ENCODE peak calls at places on chromosomes 13 and 19, in four cellular contexts. S, K, R and A are unnamed samples.
A peak's percentile ranks its signal among the peaks of the same experiment; 100 is the strongest.

GRCh38 chr13:86510792-86511191 is 711.6 kb upstream of the SLITRK6 start:
- DNase-seq in K (no peak), R (no peak), S (no peak), A (no peak)

GRCh38 chr19:7326105-7326877 is 22.4 kb upstream of the ARHGEF18 start:
- DNase-seq in R (peak; percentile 80), K (peak; percentile 71), S (peak; percentile 35), A (no peak)

GRCh38 chr13:37701306-37701705 is 102.7 kb upstream of the POSTN start:
- DNase-seq in K (no peak), S (peak; percentile 75), R (no peak), A (no peak)

GRCh38 chr19:8069116-8069973 is 16.8 kb downstream of the CCL25 start:
- DNase-seq in S (no peak), R (peak; percentile 73), K (no peak), A (no peak)

GRCh38 chr13:76854894-76855293 is 31.3 kb downstream of the KCTD12 start:
- DNase-seq in R (no peak), S (peak; percentile 49), K (no peak), A (no peak)

GRCh38 chr13:102870677-102871415 is 25.0 kb downstream of the ERCC5 start:
- DNase-seq in K (peak; percentile 43), S (peak; percentile 77), R (peak; percentile 62), A (peak; percentile 45)

GRCh38 chr13:112684041-112684440 is 5.8 kb upstream of the ATP11A start:
- DNase-seq in K (no peak), R (no peak), S (no peak), A (no peak)

GRCh38 chr19:49761625-49762311 is 1.3 kb downstream of the TSKS start:
- DNase-seq in R (no peak), K (no peak), S (peak; percentile 86), A (no peak)

GRCh38 chr19:35153701-35154534 is 617 bp upstream of the FXYD5 start:
- DNase-seq in R (peak; percentile 79), S (peak; percentile 75), K (peak; percentile 64), A (no peak)

GRCh38 chr13:37648604-37649003 is 50.0 kb upstream of the POSTN start:
- DNase-seq in K (no peak), S (peak; percentile 73), R (no peak), A (no peak)

GRCh38 chr13:79481685-79482052 is 714 bp downstream of the NDFIP2 start:
- DNase-seq in S (peak; percentile 32), R (peak; percentile 21), K (peak; percentile 3), A (no peak)

GRCh38 chr13:52010890-52011689 is at the start of gene ATP7B:
- DNase-seq in S (peak; percentile 42), R (peak; percentile 62), K (peak; percentile 21), A (no peak)

GRCh38 chr13:69856331-69856730 is 251.3 kb upstream of the ATXN8OS start:
- DNase-seq in K (no peak), S (no peak), R (no peak), A (no peak)

GRCh38 chr19:22609630-22610029 is 24.5 kb upstream of the ZNF492 start:
- DNase-seq in R (no peak), S (no peak), K (no peak), A (no peak)

GRCh38 chr13:77691871-77692270 is 5.6 kb upstream of the SLAIN1 start:
- DNase-seq in R (no peak), K (no peak), S (no peak), A (no peak)

GRCh38 chr13:108269601-108270328 is at the start of gene TNFSF13B:
- DNase-seq in K (peak; percentile 56), S (peak; percentile 59), R (peak; percentile 62), A (no peak)

GRCh38 chr13:77492982-77493381 is 42.5 kb upstream of the SCEL start:
- DNase-seq in S (peak; percentile 51), K (peak; percentile 10), R (no peak), A (no peak)

GRCh38 chr19:45809643-45810159 is 5.4 kb downstream of the RSPH6A start:
- DNase-seq in R (no peak), S (peak; percentile 58), K (peak; percentile 88), A (no peak)

GRCh38 chr13:19845758-19846157 is 17.7 kb downstream of the ZMYM5 start:
- DNase-seq in R (no peak), S (peak; percentile 96), K (no peak), A (no peak)

GRCh38 chr19:10295305-10295846 is 5.6 kb downstream of the ICAM5 start:
- DNase-seq in K (no peak), R (peak; percentile 58), S (peak; percentile 46), A (no peak)

GRCh38 chr13:97384366-97384765 is 49.6 kb upstream of the RAP2A start:
- DNase-seq in S (no peak), K (no peak), R (no peak), A (no peak)

GRCh38 chr13:113023217-113023597 is 54.2 kb downstream of the MCF2L start:
- DNase-seq in S (no peak), K (no peak), R (no peak), A (no peak)

GRCh38 chr13:26475176-26476110 is 82.0 kb upstream of the WASF3 start:
- DNase-seq in S (no peak), K (no peak), R (peak; percentile 69), A (no peak)

GRCh38 chr19:40366697-40367561 is 18.4 kb downstream of the PLD3 start:
- DNase-seq in R (peak; percentile 64), S (no peak), K (no peak), A (no peak)

GRCh38 chr13:26482451-26483197 is 74.9 kb upstream of the WASF3 start:
- DNase-seq in K (peak; percentile 73), S (peak; percentile 75), R (peak; percentile 74), A (no peak)

GRCh38 chr19:16920816-16921529 is 32.2 kb downstream of the F2RL3 start:
- DNase-seq in S (peak; percentile 91), K (peak; percentile 31), R (no peak), A (no peak)

GRCh38 chr19:32581704-32582164 is 744 bp downstream of the PDCD5 start:
- DNase-seq in R (peak; percentile 21), K (no peak), S (peak; percentile 67), A (no peak)

GRCh38 chr13:40121711-40122110 is 466.2 kb downstream of the COG6 start:
- DNase-seq in S (no peak), R (no peak), K (no peak), A (no peak)